ENCODE peak calls at places on chromosomes 12 and 14, in five cellular contexts. One of them, this sample, is unnamed.

GRCh38 chr14:76775695-76776305 is 14.5 kb downstream of the VASH1 start:
- DNase-seq in GM19239: no peak
- DNase-seq in fibroblast of villous mesenchyme: no peak
- DNase-seq in coronary artery: no peak
- DNase-seq in breast epithelium: no peak
- DNase-seq in this sample: peak

GRCh38 chr14:74980746-74981661 is 21.7 kb upstream of the EIF2B2 start:
- DNase-seq in coronary artery: peak
- DNase-seq in breast epithelium: no peak
- DNase-seq in fibroblast of villous mesenchyme: peak
- DNase-seq in GM19239: no peak
- DNase-seq in this sample: no peak

GRCh38 chr14:66509874-66510273 is 1.9 kb downstream of the GPHN start:
- DNase-seq in coronary artery: no peak
- DNase-seq in GM19239: no peak
- DNase-seq in breast epithelium: no peak
- DNase-seq in fibroblast of villous mesenchyme: no peak
- DNase-seq in this sample: no peak

GRCh38 chr14:101717663-101718490 is 43.6 kb upstream of the PPP2R5C start:
- DNase-seq in coronary artery: peak
- DNase-seq in fibroblast of villous mesenchyme: no peak
- DNase-seq in GM19239: no peak
- DNase-seq in breast epithelium: no peak
- DNase-seq in this sample: no peak

GRCh38 chr14:53295985-53296582 is 143.0 kb upstream of the DDHD1 start:
- DNase-seq in fibroblast of villous mesenchyme: peak
- DNase-seq in breast epithelium: no peak
- DNase-seq in GM19239: no peak
- DNase-seq in coronary artery: no peak
- DNase-seq in this sample: no peak

GRCh38 chr12:116955382-116956021 is 44.8 kb downstream of the FBXW8 start:
- DNase-seq in breast epithelium: no peak
- DNase-seq in GM19239: no peak
- DNase-seq in coronary artery: no peak
- DNase-seq in fibroblast of villous mesenchyme: peak
- DNase-seq in this sample: no peak

GRCh38 chr14:86038401-86038985 is 508.5 kb downstream of the FLRT2 start:
- DNase-seq in GM19239: peak
- DNase-seq in fibroblast of villous mesenchyme: peak
- DNase-seq in breast epithelium: no peak
- DNase-seq in coronary artery: no peak
- DNase-seq in this sample: no peak

GRCh38 chr14:93619176-93619793 is 169.0 kb downstream of the PRIMA1 start:
- DNase-seq in breast epithelium: no peak
- DNase-seq in GM19239: peak
- DNase-seq in coronary artery: no peak
- DNase-seq in fibroblast of villous mesenchyme: peak
- DNase-seq in this sample: no peak

GRCh38 chr14:92936085-92936484 is 13.1 kb downstream of the CHGA start:
- DNase-seq in coronary artery: no peak
- DNase-seq in fibroblast of villous mesenchyme: no peak
- DNase-seq in GM19239: no peak
- DNase-seq in breast epithelium: no peak
- DNase-seq in this sample: no peak

GRCh38 chr14:50036637-50037036 is 79.7 kb downstream of the VCPKMT start:
- DNase-seq in breast epithelium: no peak
- DNase-seq in coronary artery: no peak
- DNase-seq in fibroblast of villous mesenchyme: no peak
- DNase-seq in GM19239: no peak
- DNase-seq in this sample: no peak

GRCh38 chr12:88706286-88706685 is 126.0 kb upstream of the KITLG start:
- DNase-seq in breast epithelium: no peak
- DNase-seq in fibroblast of villous mesenchyme: no peak
- DNase-seq in coronary artery: no peak
- DNase-seq in GM19239: no peak
- DNase-seq in this sample: no peak

GRCh38 chr12:130622803-130623202 is 93.3 kb downstream of the RIMBP2 start:
- DNase-seq in fibroblast of villous mesenchyme: no peak
- DNase-seq in coronary artery: no peak
- DNase-seq in GM19239: no peak
- DNase-seq in breast epithelium: no peak
- DNase-seq in this sample: no peak

GRCh38 chr12:131116437-131117117 is 162.9 kb downstream of the ADGRD1 start:
- DNase-seq in breast epithelium: no peak
- DNase-seq in coronary artery: no peak
- DNase-seq in fibroblast of villous mesenchyme: peak
- DNase-seq in GM19239: no peak
- DNase-seq in this sample: no peak

GRCh38 chr14:25049559-25050493 is at the start of gene STXBP6:
- DNase-seq in fibroblast of villous mesenchyme: peak
- DNase-seq in GM19239: no peak
- DNase-seq in coronary artery: no peak
- DNase-seq in breast epithelium: no peak
- DNase-seq in this sample: peak

GRCh38 chr14:30977752-30978151 is 47.7 kb upstream of the AP4S1 start:
- DNase-seq in breast epithelium: no peak
- DNase-seq in GM19239: no peak
- DNase-seq in coronary artery: no peak
- DNase-seq in fibroblast of villous mesenchyme: no peak
- DNase-seq in this sample: no peak

GRCh38 chr12:17020765-17021164 is 414.8 kb upstream of the LMO3 start:
- DNase-seq in breast epithelium: no peak
- DNase-seq in GM19239: no peak
- DNase-seq in fibroblast of villous mesenchyme: no peak
- DNase-seq in coronary artery: no peak
- DNase-seq in this sample: no peak

GRCh38 chr12:14257734-14258467 is 107.6 kb upstream of the ATF7IP start:
- DNase-seq in GM19239: no peak
- DNase-seq in coronary artery: peak
- DNase-seq in fibroblast of villous mesenchyme: peak
- DNase-seq in breast epithelium: peak
- DNase-seq in this sample: peak

GRCh38 chr12:16424531-16424930 is 77.1 kb downstream of the MGST1 start:
- DNase-seq in fibroblast of villous mesenchyme: no peak
- DNase-seq in coronary artery: no peak
- DNase-seq in breast epithelium: no peak
- DNase-seq in GM19239: no peak
- DNase-seq in this sample: no peak

GRCh38 chr14:88522393-88522792 is 32.4 kb downstream of the PTPN21 start:
- DNase-seq in breast epithelium: no peak
- DNase-seq in GM19239: no peak
- DNase-seq in coronary artery: no peak
- DNase-seq in fibroblast of villous mesenchyme: no peak
- DNase-seq in this sample: no peak

GRCh38 chr14:33685026-33685425 is 265.8 kb downstream of the EGLN3 start:
- DNase-seq in coronary artery: no peak
- DNase-seq in fibroblast of villous mesenchyme: no peak
- DNase-seq in GM19239: no peak
- DNase-seq in breast epithelium: no peak
- DNase-seq in this sample: no peak

GRCh38 chr14:23364164-23364571 is 804 bp downstream of the EFS start:
- DNase-seq in fibroblast of villous mesenchyme: peak
- DNase-seq in breast epithelium: peak
- DNase-seq in GM19239: no peak
- DNase-seq in coronary artery: peak
- DNase-seq in this sample: peak

GRCh38 chr14:63435838-63436237 is 107.3 kb downstream of the PPP2R5E start:
- DNase-seq in coronary artery: peak
- DNase-seq in breast epithelium: no peak
- DNase-seq in GM19239: no peak
- DNase-seq in fibroblast of villous mesenchyme: peak
- DNase-seq in this sample: peak

GRCh38 chr12:11662369-11662768 is 12.9 kb downstream of the ETV6 start:
- DNase-seq in coronary artery: no peak
- DNase-seq in breast epithelium: no peak
- DNase-seq in GM19239: no peak
- DNase-seq in fibroblast of villous mesenchyme: no peak
- DNase-seq in this sample: no peak

GRCh38 chr12:54173066-54173726 is 15.6 kb downstream of the SMUG1 start:
- DNase-seq in GM19239: no peak
- DNase-seq in breast epithelium: peak
- DNase-seq in coronary artery: no peak
- DNase-seq in fibroblast of villous mesenchyme: peak
- DNase-seq in this sample: no peak

GRCh38 chr12:3002636-3003035 is 43.4 kb downstream of the TEAD4 start:
- DNase-seq in breast epithelium: no peak
- DNase-seq in fibroblast of villous mesenchyme: no peak
- DNase-seq in GM19239: no peak
- DNase-seq in coronary artery: no peak
- DNase-seq in this sample: no peak

GRCh38 chr12:112294793-112295192 is 87.4 kb downstream of the HECTD4 start:
- DNase-seq in breast epithelium: no peak
- DNase-seq in fibroblast of villous mesenchyme: peak
- DNase-seq in GM19239: no peak
- DNase-seq in coronary artery: no peak
- DNase-seq in this sample: no peak